ENCODE peak calls at places on chromosomes 5 and 9, in seven cellular contexts. M is mesendoderm, R is heart right ventricle, X is right cardiac atrium, J is GM23248, A is endodermal cell, N is neuronal stem cell. K is an unnamed sample.

GRCh38 chr9:30299126-30299780 is 2085.2 kb upstream of the ACO1 start:
- DNase-seq in X (no peak), M (no peak), N (no peak), A (no peak), J (no peak), R (no peak), K (no peak)

GRCh38 chr9:133320421-133320881 is 15.5 kb downstream of the SURF6 start:
- DNase-seq in A (peak; percentile 65), X (no peak), J (no peak), N (no peak), M (peak; percentile 44), R (no peak), K (no peak)

GRCh38 chr5:176744584-176744965 is 65.8 kb upstream of the UNC5A start:
- DNase-seq in A (peak; percentile 72), N (no peak), J (no peak), R (no peak), X (no peak), M (peak; percentile 60), K (no peak)

GRCh38 chr9:75885652-75886051 is 4.8 kb upstream of the PCSK5 start:
- DNase-seq in X (no peak), N (no peak), J (peak; percentile 56), M (no peak), A (no peak), R (no peak), K (no peak)

GRCh38 chr9:107863406-107863805 is 373.8 kb upstream of the KLF4 start:
- DNase-seq in M (no peak), A (no peak), R (no peak), J (no peak), N (no peak), X (no peak), K (no peak)

GRCh38 chr5:139667730-139668063 is 19.5 kb downstream of the CXXC5 start:
- DNase-seq in X (no peak), A (no peak), M (no peak), R (no peak), N (no peak), J (peak; percentile 87), K (no peak)

GRCh38 chr5:115415143-115415491 is 118.7 kb upstream of the CCDC112 start:
- DNase-seq in J (peak; percentile 79), R (peak; percentile 36), A (no peak), X (peak; percentile 50), N (peak; percentile 31), M (peak; percentile 9), K (no peak)

GRCh38 chr5:132074772-132075718 is 1.5 kb downstream of the CSF2 start:
- DNase-seq in A (peak; percentile 56), M (no peak), J (no peak), N (no peak), X (no peak), R (no peak), K (no peak)

GRCh38 chr9:35628389-35628991 is 10.3 kb upstream of the CD72 start:
- DNase-seq in N (no peak), X (no peak), A (no peak), R (no peak), M (no peak), J (no peak), K (no peak)

GRCh38 chr5:88250010-88250409 is 18.6 kb downstream of the TMEM161B start:
- DNase-seq in J (no peak), M (no peak), N (no peak), X (no peak), R (no peak), A (no peak), K (no peak)

GRCh38 chr5:78591227-78591626 is 57.3 kb downstream of the LHFPL2 start:
- DNase-seq in M (peak; percentile 51), J (peak; percentile 93), A (no peak), X (no peak), R (no peak), N (no peak), K (no peak)

GRCh38 chr9:93949073-93949693 is 6.0 kb downstream of the BARX1 start:
- DNase-seq in A (peak; percentile 85), X (no peak), N (no peak), J (no peak), M (peak; percentile 69), R (no peak), K (no peak)

GRCh38 chr5:59745422-59745863 is 148.1 kb downstream of the PDE4D start:
- DNase-seq in A (no peak), R (peak; percentile 6), M (no peak), J (peak; percentile 86), X (peak; percentile 52), N (no peak), K (no peak)

GRCh38 chr5:106314221-106314824 is 1356.4 kb downstream of the EFNA5 start:
- DNase-seq in J (peak; percentile 18), X (no peak), R (no peak), M (no peak), A (no peak), N (no peak), K (no peak)

GRCh38 chr9:89878687-89879086 is 273.9 kb downstream of the GADD45G start:
- DNase-seq in X (peak; percentile 84), N (no peak), R (peak; percentile 80), J (no peak), M (no peak), A (peak; percentile 24), K (peak; percentile 25)

GRCh38 chr5:151383011-151383410 is 35.7 kb upstream of the SLC36A2 start:
- DNase-seq in A (no peak), M (no peak), J (no peak), N (no peak), R (no peak), X (no peak), K (no peak)

DNA sequence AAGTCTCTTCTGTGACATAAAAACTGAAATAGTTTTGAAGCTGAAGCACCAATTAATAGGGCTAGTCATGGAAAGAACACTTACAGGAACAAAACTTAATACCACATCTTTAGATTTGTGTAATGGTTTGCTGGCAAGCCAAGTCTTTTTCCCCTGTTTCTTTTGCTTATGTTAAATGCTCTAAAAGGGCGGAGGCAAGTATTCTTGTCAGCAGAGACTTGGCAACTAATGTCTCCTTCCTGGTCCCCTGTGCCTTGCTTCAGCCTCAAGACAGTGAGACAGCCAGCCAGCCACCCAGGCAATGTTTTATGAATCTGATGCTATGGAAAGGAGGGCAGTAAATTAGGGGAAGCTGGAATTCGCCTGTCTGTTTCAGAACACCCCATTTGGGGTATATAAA is 45.7 kb downstream of the PRRC1 start:
- DNase-seq in J (peak; percentile 17), R (no peak), N (no peak), X (no peak), M (no peak), A (no peak), K (no peak)
- H3K27ac ChIP-seq in J (no peak overlapping the region), R (no peak overlapping the region), N (no peak overlapping the region), X (no peak overlapping the region), M (no peak overlapping the region), A (no peak overlapping the region), K (no peak overlapping the region)

GRCh38 chr9:137456061-137456863 is 2.9 kb downstream of the NSMF start:
- DNase-seq in R (no peak), A (no peak), J (no peak), X (no peak), M (no peak), N (no peak), K (no peak)

GRCh38 chr9:137459147-137459600 is at the start of gene NSMF:
- DNase-seq in M (peak; percentile 90), X (peak; percentile 95), N (peak; percentile 92), R (peak; percentile 92), A (peak; percentile 95), J (peak; percentile 96), K (peak; percentile 79)

GRCh38 chr9:137458194-137459146 is 664 bp downstream of the NSMF start:
- DNase-seq in R (peak; percentile 12), N (no peak), A (no peak), J (peak; percentile 63), X (peak; percentile 39), M (no peak), K (peak; percentile 69)

GRCh38 chr9:137456864-137457405 is 2.2 kb downstream of the NSMF start:
- DNase-seq in R (no peak), N (no peak), X (peak; percentile 25), J (no peak), A (no peak), M (no peak), K (no peak)

DNA sequence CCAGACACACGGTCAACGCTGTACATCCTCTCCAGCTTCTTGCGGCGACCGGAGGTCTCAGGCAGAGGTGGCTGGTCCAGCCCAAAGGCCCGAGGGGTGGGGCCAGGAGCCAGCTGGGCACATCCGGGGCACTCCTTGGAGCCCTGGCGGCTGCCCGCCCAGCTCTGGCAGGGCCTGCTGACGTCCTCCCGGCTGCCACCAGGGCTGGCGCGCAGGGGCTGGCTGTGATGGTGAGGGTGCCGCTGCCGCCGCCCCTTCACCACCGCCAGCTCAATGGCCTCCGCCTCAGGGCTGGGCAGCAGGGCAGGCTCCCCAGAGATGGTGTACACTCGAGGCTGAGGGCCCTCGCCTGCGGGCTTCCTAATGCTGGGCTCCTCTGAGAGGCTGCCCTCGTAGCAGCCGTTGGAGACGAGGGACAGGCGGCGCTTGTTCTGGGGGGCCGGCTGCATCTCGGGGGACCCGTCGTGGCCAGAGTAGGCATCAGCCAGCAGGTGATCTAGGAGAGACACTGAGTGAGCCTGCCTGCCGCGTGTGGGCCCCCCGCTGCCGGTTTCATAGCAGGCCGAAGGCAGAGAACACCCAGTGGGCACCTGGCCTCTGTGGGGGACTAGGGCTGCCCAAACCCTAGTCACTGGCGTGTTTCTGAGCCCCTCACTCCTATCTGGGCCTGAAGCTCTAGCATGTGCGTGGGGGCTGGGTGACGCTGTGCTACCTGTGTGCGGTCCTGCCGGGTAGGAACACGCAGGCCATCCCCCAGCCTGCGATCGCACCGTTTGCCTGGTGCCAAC is 1.5 kb downstream of the NSMF start:
- DNase-seq in N (no peak), M (no peak), R (no peak), J (no peak), X (no peak), A (no peak), K (no peak)
- H3K27ac ChIP-seq in N (no peak overlapping the region), M (no peak overlapping the region), R (peak overlapping the region; percentile 65), J (no peak overlapping the region), X (no peak overlapping the region), A (no peak overlapping the region), K (peak overlapping the region; percentile 63)

GRCh38 chr9:136946893-136947891 is 2.1 kb downstream of the C8G start:
- DNase-seq in A (no peak), X (no peak), M (no peak), J (no peak), N (no peak), R (no peak), K (no peak)
- H3K27ac ChIP-seq in A (no peak overlapping the region), X (peak overlapping the region; percentile 15), M (no peak overlapping the region), J (peak overlapping the region; percentile 50), N (no peak overlapping the region), R (peak overlapping the region; percentile 95), K (peak overlapping the region; percentile 61)

GRCh38 chr5:1343315-1343751 is 1.6 kb downstream of the CLPTM1L start:
- DNase-seq in A (no peak), R (no peak), J (peak; percentile 47), M (no peak), N (no peak), X (no peak), K (no peak)
- H3K27ac ChIP-seq in A (no peak overlapping the region), R (no peak overlapping the region), J (peak overlapping the region; percentile 17), M (no peak overlapping the region), N (no peak overlapping the region), X (no peak overlapping the region), K (no peak overlapping the region)